ENCODE peak calls at places on chromosomes 11 and 22, in eight cellular contexts. C, T, Q, G, K, S, L and N are unnamed samples.

GRCh38 chr22:47564158-47564450 is 801.7 kb downstream of the TBC1D22A start:
- DNase-seq in C (no peak), T (no peak), Q (no peak), G (no peak), K (no peak), S (no peak), L (no peak), N (no peak)

GRCh38 chr11:71329731-71330130 is 77.4 kb upstream of the SHANK2 start:
- DNase-seq in C (no peak), T (no peak), Q (no peak), G (no peak), K (no peak), S (no peak), L (no peak), N (no peak)

GRCh38 chr22:29727248-29727551 is 7.4 kb downstream of the CABP7 start:
- DNase-seq in C (no peak), T (no peak), Q (peak), G (peak), K (no peak), S (peak), L (no peak), N (peak)

GRCh38 chr11:124745835-124746620 is 6.0 kb downstream of the VSIG2 start:
- DNase-seq in C (peak), T (no peak), Q (no peak), G (no peak), K (no peak), S (no peak), L (peak), N (no peak)

GRCh38 chr22:24474221-24474620 is 20.9 kb upstream of the UPB1 start:
- DNase-seq in C (peak), T (no peak), Q (no peak), G (peak), K (no peak), S (peak), L (no peak), N (peak)

GRCh38 chr11:44199816-44200215 is 104.3 kb downstream of the EXT2 start:
- DNase-seq in C (no peak), T (no peak), Q (no peak), G (no peak), K (no peak), S (no peak), L (no peak), N (no peak)

GRCh38 chr11:45665933-45666647 is 668 bp upstream of the CHST1 start:
- DNase-seq in C (no peak), T (no peak), Q (no peak), G (no peak), K (peak), S (no peak), L (no peak), N (no peak)

GRCh38 chr22:39396797-39397195 is 2.8 kb upstream of the TAB1 start:
- DNase-seq in C (no peak), T (no peak), Q (no peak), G (no peak), K (no peak), S (no peak), L (no peak), N (no peak)

GRCh38 chr11:119942583-119943338 is 195.2 kb downstream of the TRIM29 start:
- DNase-seq in C (no peak), T (no peak), Q (no peak), G (no peak), K (no peak), S (no peak), L (no peak), N (peak)

GRCh38 chr11:76765863-76766350 is 17.2 kb upstream of the TSKU start:
- DNase-seq in C (no peak), T (no peak), Q (no peak), G (no peak), K (no peak), S (no peak), L (no peak), N (no peak)

GRCh38 chr11:119426142-119426541 is 3.2 kb upstream of the THY1 start:
- DNase-seq in C (no peak), T (no peak), Q (no peak), G (no peak), K (no peak), S (no peak), L (no peak), N (no peak)

GRCh38 chr22:23403720-23404688 is 176.1 kb downstream of the IGLL1 start:
- DNase-seq in C (no peak), T (no peak), Q (no peak), G (no peak), K (no peak), S (no peak), L (no peak), N (no peak)

GRCh38 chr11:61472868-61473267 is 35.7 kb upstream of the LRRC10B start:
- DNase-seq in C (no peak), T (no peak), Q (no peak), G (no peak), K (peak), S (no peak), L (no peak), N (no peak)

GRCh38 chr22:39475902-39476301 is 19.1 kb downstream of the MGAT3 start:
- DNase-seq in C (no peak), T (no peak), Q (no peak), G (no peak), K (peak), S (no peak), L (no peak), N (no peak)

GRCh38 chr11:92332986-92333385 is 108.4 kb downstream of the FAT3 start:
- DNase-seq in C (no peak), T (no peak), Q (no peak), G (no peak), K (no peak), S (no peak), L (no peak), N (no peak)

GRCh38 chr11:35077709-35078695 is 61.0 kb upstream of the CD44 start:
- DNase-seq in C (peak), T (peak), Q (no peak), G (peak), K (no peak), S (peak), L (no peak), N (peak)

GRCh38 chr11:91986218-91986617 is 238.4 kb upstream of the FAT3 start:
- DNase-seq in C (no peak), T (no peak), Q (no peak), G (no peak), K (no peak), S (no peak), L (no peak), N (no peak)

GRCh38 chr11:17256512-17256911 is 20.0 kb upstream of the NUCB2 start:
- DNase-seq in C (no peak), T (no peak), Q (no peak), G (peak), K (no peak), S (no peak), L (no peak), N (peak)